ENCODE peak calls at places on chromosomes 3 and 15, in seven cellular contexts. One of them, this sample, is unnamed.
A peak's percentile ranks its signal among the peaks of the same experiment; 100 is the strongest.

GRCh38 chr3:121796970-121797369 is 37.9 kb downstream of the IQCB1 start:
- DNase-seq in T-helper 1 cell: no peak
- DNase-seq in AG10803: no peak
- DNase-seq in astrocyte of the spinal cord: no peak
- DNase-seq in BJ: no peak
- DNase-seq in nephron progenitor cell: no peak
- DNase-seq in activated CD4-positive, alpha-beta T cell treated with anti-CD3 and anti-CD28 coated beads, Interleukin-2, amount 10 ng/mL, durations not matched to agents 7 days and 5 days: no peak
- DNase-seq in this sample: no peak

GRCh38 chr3:172447611-172448579 is at the start of gene GHSR:
- DNase-seq in BJ: no peak
- DNase-seq in activated CD4-positive, alpha-beta T cell treated with anti-CD3 and anti-CD28 coated beads, Interleukin-2, amount 10 ng/mL, durations not matched to agents 7 days and 5 days: peak; percentile 17
- DNase-seq in T-helper 1 cell: peak; percentile 25
- DNase-seq in nephron progenitor cell: peak; percentile 15
- DNase-seq in astrocyte of the spinal cord: no peak
- DNase-seq in AG10803: no peak
- DNase-seq in this sample: peak; percentile 10

GRCh38 chr3:127729556-127730056 is 56.9 kb downstream of the ABTB1 start:
- DNase-seq in astrocyte of the spinal cord: no peak
- DNase-seq in BJ: no peak
- DNase-seq in activated CD4-positive, alpha-beta T cell treated with anti-CD3 and anti-CD28 coated beads, Interleukin-2, amount 10 ng/mL, durations not matched to agents 7 days and 5 days: no peak
- DNase-seq in T-helper 1 cell: no peak
- DNase-seq in nephron progenitor cell: no peak
- DNase-seq in AG10803: no peak
- DNase-seq in this sample: no peak

GRCh38 chr15:66997212-66997611 is 68.2 kb upstream of the SMAD3 start:
- DNase-seq in astrocyte of the spinal cord: peak; percentile 75
- DNase-seq in activated CD4-positive, alpha-beta T cell treated with anti-CD3 and anti-CD28 coated beads, Interleukin-2, amount 10 ng/mL, durations not matched to agents 7 days and 5 days: no peak
- DNase-seq in AG10803: peak; percentile 90
- DNase-seq in nephron progenitor cell: no peak
- DNase-seq in T-helper 1 cell: no peak
- DNase-seq in BJ: peak; percentile 69
- DNase-seq in this sample: peak; percentile 81

GRCh38 chr3:27596334-27596841 is 112.2 kb upstream of the SLC4A7 start:
- DNase-seq in astrocyte of the spinal cord: peak; percentile 82
- DNase-seq in T-helper 1 cell: peak; percentile 20
- DNase-seq in BJ: peak; percentile 34
- DNase-seq in AG10803: peak; percentile 68
- DNase-seq in activated CD4-positive, alpha-beta T cell treated with anti-CD3 and anti-CD28 coated beads, Interleukin-2, amount 10 ng/mL, durations not matched to agents 7 days and 5 days: no peak
- DNase-seq in nephron progenitor cell: no peak
- DNase-seq in this sample: peak; percentile 54

GRCh38 chr15:36117394-36117793 is 462.0 kb upstream of the CDIN1 start:
- DNase-seq in AG10803: no peak
- DNase-seq in activated CD4-positive, alpha-beta T cell treated with anti-CD3 and anti-CD28 coated beads, Interleukin-2, amount 10 ng/mL, durations not matched to agents 7 days and 5 days: no peak
- DNase-seq in astrocyte of the spinal cord: no peak
- DNase-seq in T-helper 1 cell: no peak
- DNase-seq in BJ: no peak
- DNase-seq in nephron progenitor cell: no peak
- DNase-seq in this sample: no peak

GRCh38 chr3:61579685-61580084 is 18.3 kb downstream of the PTPRG start:
- DNase-seq in nephron progenitor cell: no peak
- DNase-seq in BJ: no peak
- DNase-seq in T-helper 1 cell: no peak
- DNase-seq in activated CD4-positive, alpha-beta T cell treated with anti-CD3 and anti-CD28 coated beads, Interleukin-2, amount 10 ng/mL, durations not matched to agents 7 days and 5 days: no peak
- DNase-seq in astrocyte of the spinal cord: no peak
- DNase-seq in AG10803: no peak
- DNase-seq in this sample: no peak

GRCh38 chr15:51731549-51732267 is 5.7 kb downstream of the LYSMD2 start:
- DNase-seq in activated CD4-positive, alpha-beta T cell treated with anti-CD3 and anti-CD28 coated beads, Interleukin-2, amount 10 ng/mL, durations not matched to agents 7 days and 5 days: peak; percentile 53
- DNase-seq in AG10803: no peak
- DNase-seq in astrocyte of the spinal cord: peak; percentile 45
- DNase-seq in nephron progenitor cell: no peak
- DNase-seq in T-helper 1 cell: peak; percentile 62
- DNase-seq in BJ: no peak
- DNase-seq in this sample: peak; percentile 47

GRCh38 chr3:54660599-54661210 is 267.2 kb downstream of the LRTM1 start:
- DNase-seq in astrocyte of the spinal cord: no peak
- DNase-seq in nephron progenitor cell: no peak
- DNase-seq in activated CD4-positive, alpha-beta T cell treated with anti-CD3 and anti-CD28 coated beads, Interleukin-2, amount 10 ng/mL, durations not matched to agents 7 days and 5 days: no peak
- DNase-seq in T-helper 1 cell: no peak
- DNase-seq in BJ: no peak
- DNase-seq in AG10803: peak; percentile 33
- DNase-seq in this sample: no peak

GRCh38 chr3:56347219-56347871 is 120.9 kb downstream of the ERC2 start:
- DNase-seq in AG10803: no peak
- DNase-seq in activated CD4-positive, alpha-beta T cell treated with anti-CD3 and anti-CD28 coated beads, Interleukin-2, amount 10 ng/mL, durations not matched to agents 7 days and 5 days: peak; percentile 36
- DNase-seq in T-helper 1 cell: peak; percentile 28
- DNase-seq in astrocyte of the spinal cord: no peak
- DNase-seq in BJ: no peak
- DNase-seq in nephron progenitor cell: peak; percentile 63
- DNase-seq in this sample: no peak

GRCh38 chr15:22890296-22890695 is 51.8 kb downstream of the NIPA2 start:
- DNase-seq in AG10803: no peak
- DNase-seq in activated CD4-positive, alpha-beta T cell treated with anti-CD3 and anti-CD28 coated beads, Interleukin-2, amount 10 ng/mL, durations not matched to agents 7 days and 5 days: no peak
- DNase-seq in astrocyte of the spinal cord: no peak
- DNase-seq in BJ: no peak
- DNase-seq in T-helper 1 cell: no peak
- DNase-seq in nephron progenitor cell: no peak
- DNase-seq in this sample: no peak

This sample was measured in GM03348.